ENCODE peak calls at places on chromosomes 2 and 18, in four cellular contexts. One of them, this sample, is unnamed. For H3K4me1, the result is how much of the 10 kb centered on the place peaks cover.

GRCh38 chr2:46564350-46564749 is 85.0 kb downstream of the TMEM247 start:
- DNase-seq in CD4-positive, alpha-beta memory T cell: no peak
- DNase-seq in A549: no peak
- DNase-seq in CD4-positive, CD25-positive, alpha-beta regulatory T cell: no peak
- DNase-seq in this sample: no peak

GRCh38 chr2:170201262-170201661 is 23.3 kb downstream of the MYO3B start:
- DNase-seq in CD4-positive, alpha-beta memory T cell: no peak
- DNase-seq in A549: no peak
- DNase-seq in CD4-positive, CD25-positive, alpha-beta regulatory T cell: no peak
- DNase-seq in this sample: no peak

GRCh38 chr2:108417254-108417653 is 31.8 kb upstream of the GCC2 start:
- DNase-seq in CD4-positive, alpha-beta memory T cell: no peak
- DNase-seq in A549: peak
- DNase-seq in CD4-positive, CD25-positive, alpha-beta regulatory T cell: peak
- DNase-seq in this sample: no peak

GRCh38 chr2:139020287-139020686 is 240.1 kb upstream of the NXPH2 start:
- DNase-seq in CD4-positive, alpha-beta memory T cell: no peak
- DNase-seq in A549: no peak
- DNase-seq in CD4-positive, CD25-positive, alpha-beta regulatory T cell: no peak
- DNase-seq in this sample: no peak

GRCh38 chr2:43171789-43172188 is 54.6 kb downstream of the ZFP36L2 start:
- DNase-seq in CD4-positive, alpha-beta memory T cell: no peak
- DNase-seq in A549: no peak
- DNase-seq in CD4-positive, CD25-positive, alpha-beta regulatory T cell: no peak
- DNase-seq in this sample: no peak

GRCh38 chr2:8475349-8476045 is 206.4 kb upstream of the ID2 start:
- DNase-seq in CD4-positive, alpha-beta memory T cell: no peak
- DNase-seq in A549: no peak
- DNase-seq in CD4-positive, CD25-positive, alpha-beta regulatory T cell: no peak
- DNase-seq in this sample: no peak

GRCh38 chr2:46076251-46076650 is 221.0 kb upstream of the EPAS1 start:
- DNase-seq in CD4-positive, alpha-beta memory T cell: no peak
- DNase-seq in A549: no peak
- DNase-seq in CD4-positive, CD25-positive, alpha-beta regulatory T cell: no peak
- DNase-seq in this sample: no peak

GRCh38 chr18:23036611-23037259 is 98.5 kb upstream of the CABLES1 start:
- DNase-seq in CD4-positive, alpha-beta memory T cell: no peak
- DNase-seq in A549: no peak
- DNase-seq in CD4-positive, CD25-positive, alpha-beta regulatory T cell: no peak
- DNase-seq in this sample: no peak

GRCh38 chr2:58202409-58202808 is 38.7 kb downstream of the FANCL start:
- DNase-seq in CD4-positive, alpha-beta memory T cell: no peak
- DNase-seq in A549: no peak
- DNase-seq in CD4-positive, CD25-positive, alpha-beta regulatory T cell: no peak
- DNase-seq in this sample: no peak

GRCh38 chr18:77049938-77050337 is 82.6 kb downstream of the MBP start:
- DNase-seq in CD4-positive, alpha-beta memory T cell: no peak
- DNase-seq in A549: no peak
- DNase-seq in CD4-positive, CD25-positive, alpha-beta regulatory T cell: no peak
- DNase-seq in this sample: no peak

GRCh38 chr2:191303349-191304005 is 58.3 kb downstream of the MYO1B start:
- DNase-seq in CD4-positive, alpha-beta memory T cell: no peak
- DNase-seq in A549: no peak
- DNase-seq in CD4-positive, CD25-positive, alpha-beta regulatory T cell: no peak
- DNase-seq in this sample: no peak
- H3K4me1 ChIP-seq in CD4-positive, alpha-beta memory T cell: under half
- H3K4me1 ChIP-seq in A549: half or more
- H3K4me1 ChIP-seq in CD4-positive, CD25-positive, alpha-beta regulatory T cell: under half
- H3K4me1 ChIP-seq in this sample: under half

GRCh38 chr2:174842496-174842895 is 78.2 kb upstream of the CHRNA1 start:
- DNase-seq in CD4-positive, alpha-beta memory T cell: no peak
- DNase-seq in A549: no peak
- DNase-seq in CD4-positive, CD25-positive, alpha-beta regulatory T cell: no peak
- DNase-seq in this sample: no peak

GRCh38 chr2:174841931-174842330 is 77.7 kb upstream of the CHRNA1 start:
- DNase-seq in CD4-positive, alpha-beta memory T cell: no peak
- DNase-seq in A549: no peak
- DNase-seq in CD4-positive, CD25-positive, alpha-beta regulatory T cell: no peak
- DNase-seq in this sample: no peak

GRCh38 chr2:174846218-174846617 is 81.9 kb upstream of the CHRNA1 start:
- DNase-seq in CD4-positive, alpha-beta memory T cell: no peak
- DNase-seq in A549: no peak
- DNase-seq in CD4-positive, CD25-positive, alpha-beta regulatory T cell: no peak
- DNase-seq in this sample: no peak

GRCh38 chr2:174844295-174844708 is 80.0 kb upstream of the CHRNA1 start:
- DNase-seq in CD4-positive, alpha-beta memory T cell: peak
- DNase-seq in A549: no peak
- DNase-seq in CD4-positive, CD25-positive, alpha-beta regulatory T cell: no peak
- DNase-seq in this sample: no peak

DNA sequence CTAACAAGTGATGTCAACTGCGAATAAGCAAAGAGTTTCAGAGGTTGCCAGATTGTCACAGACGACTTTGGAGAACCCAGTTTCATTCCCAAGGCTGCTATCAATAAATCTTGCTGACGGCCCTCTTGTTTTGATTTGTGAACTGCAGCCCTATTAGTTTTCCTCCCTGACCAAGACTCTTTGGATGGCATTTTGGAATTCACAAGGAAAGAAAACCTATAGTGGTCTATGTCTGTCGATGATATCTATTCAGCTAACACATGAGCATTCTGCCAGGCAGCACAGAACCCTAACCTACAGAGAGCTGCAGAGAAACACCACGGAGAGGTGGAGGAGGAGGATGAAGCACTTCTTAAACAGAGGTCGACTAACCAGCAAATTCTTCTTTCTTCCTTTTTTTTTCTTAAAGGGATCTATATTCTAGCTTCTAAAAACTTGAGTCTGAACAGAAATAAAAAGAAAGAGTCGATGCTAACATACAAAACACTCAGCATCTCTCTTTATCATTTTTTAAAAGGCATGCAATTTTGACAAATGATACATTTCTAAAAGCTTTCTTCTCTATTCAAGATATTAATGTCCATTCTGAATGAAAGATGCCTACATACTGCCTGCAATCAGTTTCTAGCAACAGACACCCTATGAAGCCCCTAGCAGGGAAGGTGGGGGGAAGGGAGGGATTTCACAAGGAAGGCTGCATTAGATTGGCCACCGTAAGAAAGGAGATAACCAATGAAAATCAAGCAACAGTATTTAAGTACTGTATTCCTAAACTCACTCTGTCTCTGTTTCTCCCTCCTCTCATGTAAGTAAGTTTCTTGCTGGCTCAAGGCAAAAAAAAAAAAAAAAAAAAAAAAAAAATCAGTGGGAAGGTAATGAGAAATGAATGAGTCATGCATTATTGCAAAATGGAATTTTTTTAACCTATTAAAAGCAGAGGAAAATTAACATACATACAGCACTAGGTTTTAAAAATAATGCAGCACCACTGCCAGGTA is 83.0 kb upstream of the CHRNA1 start:
- DNase-seq in CD4-positive, alpha-beta memory T cell: peak
- DNase-seq in A549: peak
- DNase-seq in CD4-positive, CD25-positive, alpha-beta regulatory T cell: no peak
- DNase-seq in this sample: no peak
- H3K4me3 ChIP-seq in CD4-positive, alpha-beta memory T cell: no peak
- H3K4me3 ChIP-seq in A549: no peak
- H3K4me3 ChIP-seq in CD4-positive, CD25-positive, alpha-beta regulatory T cell: peak
- H3K4me3 ChIP-seq in this sample: peak

GRCh38 chr2:152411154-152411553 is 76.2 kb downstream of the FMNL2 start:
- DNase-seq in CD4-positive, alpha-beta memory T cell: no peak
- DNase-seq in A549: no peak
- DNase-seq in CD4-positive, CD25-positive, alpha-beta regulatory T cell: no peak
- DNase-seq in this sample: no peak
- H3K4me1 ChIP-seq in CD4-positive, alpha-beta memory T cell: under half
- H3K4me1 ChIP-seq in A549: half or more
- H3K4me1 ChIP-seq in CD4-positive, CD25-positive, alpha-beta regulatory T cell: under half
- H3K4me1 ChIP-seq in this sample: half or more

GRCh38 chr2:73284296-73285161 is at the start of gene FBXO41:
- DNase-seq in CD4-positive, alpha-beta memory T cell: peak
- DNase-seq in A549: peak
- DNase-seq in CD4-positive, CD25-positive, alpha-beta regulatory T cell: peak
- DNase-seq in this sample: peak

GRCh38 chr2:73285162-73285739 is 973 bp upstream of the FBXO41 start:
- DNase-seq in CD4-positive, alpha-beta memory T cell: no peak
- DNase-seq in A549: no peak
- DNase-seq in CD4-positive, CD25-positive, alpha-beta regulatory T cell: peak
- DNase-seq in this sample: no peak

GRCh38 chr2:73283545-73284295 is 558 bp downstream of the FBXO41 start:
- DNase-seq in CD4-positive, alpha-beta memory T cell: no peak
- DNase-seq in A549: no peak
- DNase-seq in CD4-positive, CD25-positive, alpha-beta regulatory T cell: peak
- DNase-seq in this sample: no peak

GRCh38 chr2:73281244-73281643 is 3.0 kb downstream of the FBXO41 start:
- DNase-seq in CD4-positive, alpha-beta memory T cell: no peak
- DNase-seq in A549: no peak
- DNase-seq in CD4-positive, CD25-positive, alpha-beta regulatory T cell: no peak
- DNase-seq in this sample: no peak

DNA sequence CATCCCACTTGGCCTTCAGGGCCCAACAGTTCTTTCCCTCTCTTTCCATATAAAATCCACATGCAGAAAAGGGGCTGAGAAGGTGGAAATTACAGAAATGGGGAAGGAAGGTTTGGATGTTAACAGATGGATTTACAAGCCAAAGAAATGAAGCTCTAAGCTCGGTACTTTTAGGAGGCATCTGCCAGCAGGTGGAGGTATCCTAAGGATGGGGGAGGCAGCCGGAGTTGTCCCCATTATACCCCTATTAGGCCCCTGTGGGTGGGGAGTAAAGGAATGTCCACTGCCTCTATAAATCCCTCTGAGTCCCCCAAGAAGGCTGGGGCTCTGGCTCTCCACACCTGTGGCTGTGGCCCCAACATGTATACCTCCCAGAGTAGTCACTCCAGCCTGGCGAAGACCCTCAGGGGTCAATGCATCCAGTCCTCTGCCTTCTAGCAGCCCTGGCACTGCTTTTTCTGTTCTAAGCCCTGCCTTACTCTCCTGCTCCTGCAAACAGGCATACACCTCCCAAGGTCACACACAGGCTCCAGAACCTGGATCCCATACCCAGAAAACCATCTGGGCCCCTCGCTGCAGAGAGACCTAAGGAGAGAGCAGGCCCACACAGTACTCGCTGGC is 1.2 kb downstream of the FBXO41 start:
- DNase-seq in CD4-positive, alpha-beta memory T cell: no peak
- DNase-seq in A549: no peak
- DNase-seq in CD4-positive, CD25-positive, alpha-beta regulatory T cell: no peak
- DNase-seq in this sample: no peak
- H3K4me3 ChIP-seq in CD4-positive, alpha-beta memory T cell: no peak
- H3K4me3 ChIP-seq in A549: peak
- H3K4me3 ChIP-seq in CD4-positive, CD25-positive, alpha-beta regulatory T cell: no peak
- H3K4me3 ChIP-seq in this sample: peak

DNA sequence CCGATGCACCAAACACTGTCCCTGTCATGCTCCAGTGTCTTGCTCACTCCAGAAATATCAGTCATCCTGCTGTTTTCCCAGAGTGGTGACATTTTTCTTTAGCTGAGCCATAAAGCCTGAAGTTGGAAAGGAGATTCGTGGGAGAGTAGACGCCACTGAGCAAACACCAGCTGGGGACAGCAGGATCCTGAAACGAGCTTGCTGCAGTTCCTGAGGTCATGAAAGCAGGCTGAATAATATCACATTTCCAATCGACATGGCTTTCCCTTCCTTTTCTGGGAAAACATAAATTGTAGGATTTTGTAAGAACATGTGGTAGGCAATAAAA is 276.4 kb downstream of the CDCA7 start:
- DNase-seq in CD4-positive, alpha-beta memory T cell: no peak
- DNase-seq in A549: peak
- DNase-seq in CD4-positive, CD25-positive, alpha-beta regulatory T cell: no peak
- DNase-seq in this sample: no peak
- H3K4me1 ChIP-seq in CD4-positive, alpha-beta memory T cell: under half
- H3K4me1 ChIP-seq in A549: under half
- H3K4me1 ChIP-seq in CD4-positive, CD25-positive, alpha-beta regulatory T cell: under half
- H3K4me1 ChIP-seq in this sample: under half